ENCODE peak calls at places on chromosome 13, in seven cellular contexts. One of them, this sample, is unnamed.

GRCh38 chr13:42258747-42259146 is 13.2 kb upstream of the AKAP11 start:
- DNase-seq in right lobe of liver: no peak
- DNase-seq in esophagus squamous epithelium: no peak
- DNase-seq in ascending aorta: no peak
- DNase-seq in cardiac muscle cell: no peak
- DNase-seq in neural progenitor cell: no peak
- DNase-seq in GM23338: peak
- DNase-seq in this sample: peak

GRCh38 chr13:43573787-43574562 is 212.8 kb downstream of the ENOX1 start:
- DNase-seq in neural progenitor cell: no peak
- DNase-seq in ascending aorta: no peak
- DNase-seq in cardiac muscle cell: peak
- DNase-seq in GM23338: no peak
- DNase-seq in esophagus squamous epithelium: no peak
- DNase-seq in right lobe of liver: no peak
- DNase-seq in this sample: no peak

GRCh38 chr13:42153371-42153770 is 104.9 kb downstream of the DGKH start:
- DNase-seq in right lobe of liver: no peak
- DNase-seq in GM23338: no peak
- DNase-seq in ascending aorta: no peak
- DNase-seq in cardiac muscle cell: no peak
- DNase-seq in esophagus squamous epithelium: no peak
- DNase-seq in neural progenitor cell: no peak
- DNase-seq in this sample: no peak

GRCh38 chr13:112840472-112841302 is 128.3 kb upstream of the MCF2L start:
- DNase-seq in esophagus squamous epithelium: no peak
- DNase-seq in ascending aorta: no peak
- DNase-seq in right lobe of liver: no peak
- DNase-seq in GM23338: no peak
- DNase-seq in cardiac muscle cell: no peak
- DNase-seq in neural progenitor cell: no peak
- DNase-seq in this sample: no peak

GRCh38 chr13:105452895-105453294 is 1082.6 kb downstream of the EFNB2 start:
- DNase-seq in ascending aorta: no peak
- DNase-seq in neural progenitor cell: no peak
- DNase-seq in cardiac muscle cell: no peak
- DNase-seq in esophagus squamous epithelium: no peak
- DNase-seq in right lobe of liver: no peak
- DNase-seq in GM23338: no peak
- DNase-seq in this sample: no peak

GRCh38 chr13:48902421-48902820 is 73.3 kb upstream of the FNDC3A start:
- DNase-seq in right lobe of liver: peak
- DNase-seq in ascending aorta: no peak
- DNase-seq in GM23338: peak
- DNase-seq in esophagus squamous epithelium: no peak
- DNase-seq in cardiac muscle cell: peak
- DNase-seq in neural progenitor cell: peak
- DNase-seq in this sample: no peak

GRCh38 chr13:103540394-103540793 is 474.2 kb upstream of the SLC10A2 start:
- DNase-seq in ascending aorta: no peak
- DNase-seq in right lobe of liver: no peak
- DNase-seq in GM23338: no peak
- DNase-seq in cardiac muscle cell: no peak
- DNase-seq in neural progenitor cell: no peak
- DNase-seq in esophagus squamous epithelium: no peak
- DNase-seq in this sample: no peak

GRCh38 chr13:75656590-75656989 is 20.5 kb downstream of the LMO7 start:
- DNase-seq in GM23338: no peak
- DNase-seq in right lobe of liver: no peak
- DNase-seq in esophagus squamous epithelium: no peak
- DNase-seq in ascending aorta: no peak
- DNase-seq in cardiac muscle cell: peak
- DNase-seq in neural progenitor cell: no peak
- DNase-seq in this sample: no peak

GRCh38 chr13:44103721-44104490 is 224.2 kb downstream of the LACC1 start:
- DNase-seq in esophagus squamous epithelium: no peak
- DNase-seq in neural progenitor cell: no peak
- DNase-seq in GM23338: no peak
- DNase-seq in ascending aorta: no peak
- DNase-seq in cardiac muscle cell: no peak
- DNase-seq in right lobe of liver: no peak
- DNase-seq in this sample: no peak

GRCh38 chr13:74230984-74231443 is 96.8 kb upstream of the KLF12 start:
- DNase-seq in cardiac muscle cell: no peak
- DNase-seq in ascending aorta: no peak
- DNase-seq in right lobe of liver: no peak
- DNase-seq in neural progenitor cell: no peak
- DNase-seq in GM23338: no peak
- DNase-seq in esophagus squamous epithelium: no peak
- DNase-seq in this sample: no peak

GRCh38 chr13:34086281-34086680 is 268.3 kb downstream of the RFC3 start:
- DNase-seq in GM23338: no peak
- DNase-seq in right lobe of liver: no peak
- DNase-seq in neural progenitor cell: no peak
- DNase-seq in esophagus squamous epithelium: no peak
- DNase-seq in cardiac muscle cell: no peak
- DNase-seq in ascending aorta: no peak
- DNase-seq in this sample: no peak

GRCh38 chr13:29105779-29106178 is 285.6 kb downstream of the MTUS2 start:
- DNase-seq in right lobe of liver: no peak
- DNase-seq in neural progenitor cell: peak
- DNase-seq in cardiac muscle cell: no peak
- DNase-seq in esophagus squamous epithelium: no peak
- DNase-seq in ascending aorta: no peak
- DNase-seq in GM23338: peak
- DNase-seq in this sample: peak
- TF ChIP-seq CTCF in right lobe of liver: no peak
- TF ChIP-seq CTCF in neural progenitor cell: peak
- TF ChIP-seq CTCF in cardiac muscle cell: no peak
- TF ChIP-seq CTCF in esophagus squamous epithelium: no peak
- TF ChIP-seq CTCF in ascending aorta: peak
- TF ChIP-seq CTCF in GM23338: peak
- TF ChIP-seq CTCF in this sample: peak

DNA sequence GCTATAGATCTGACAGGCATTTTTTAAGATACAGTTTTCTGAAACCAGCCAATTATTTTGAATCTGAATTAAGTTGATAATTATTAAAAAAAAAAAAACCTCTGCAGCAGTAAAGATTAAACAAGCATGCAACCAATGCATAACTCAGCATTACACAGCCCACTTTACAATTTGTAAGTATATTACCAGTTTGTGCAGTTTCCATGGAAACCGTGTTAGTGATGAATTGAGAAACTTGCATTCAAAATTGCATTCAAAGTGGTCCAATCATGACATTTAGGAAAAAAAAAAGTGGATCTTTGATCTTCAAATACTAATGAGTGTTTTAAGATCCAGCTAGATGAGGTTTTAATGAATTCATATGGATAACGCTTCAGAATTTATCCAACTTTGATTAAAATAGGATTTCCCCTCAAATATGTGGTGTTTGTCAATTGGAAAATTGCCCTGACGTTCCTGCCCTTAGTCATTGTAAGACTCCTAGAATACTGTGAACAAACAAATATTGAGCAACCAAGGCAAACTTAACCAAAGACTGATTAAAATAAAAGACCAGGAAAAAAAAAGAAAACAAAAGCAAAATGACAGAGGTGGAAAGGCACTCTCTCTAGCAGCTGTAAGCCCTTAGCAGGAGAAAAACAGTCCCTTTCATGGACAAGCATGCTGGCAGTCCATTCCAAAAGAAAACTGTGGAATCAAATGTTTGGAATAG is 314.9 kb upstream of the MAB21L1 start:
- DNase-seq in neural progenitor cell: no peak
- DNase-seq in GM23338: no peak
- DNase-seq in esophagus squamous epithelium: no peak
- DNase-seq in ascending aorta: no peak
- DNase-seq in cardiac muscle cell: peak
- DNase-seq in right lobe of liver: no peak
- DNase-seq in this sample: no peak
- H3K4me3 ChIP-seq in neural progenitor cell: no peak
- H3K4me3 ChIP-seq in GM23338: no peak
- H3K4me3 ChIP-seq in esophagus squamous epithelium: no peak
- H3K4me3 ChIP-seq in ascending aorta: no peak
- H3K4me3 ChIP-seq in cardiac muscle cell: no peak
- H3K4me3 ChIP-seq in right lobe of liver: no peak
- H3K4me3 ChIP-seq in this sample: no peak

DNA sequence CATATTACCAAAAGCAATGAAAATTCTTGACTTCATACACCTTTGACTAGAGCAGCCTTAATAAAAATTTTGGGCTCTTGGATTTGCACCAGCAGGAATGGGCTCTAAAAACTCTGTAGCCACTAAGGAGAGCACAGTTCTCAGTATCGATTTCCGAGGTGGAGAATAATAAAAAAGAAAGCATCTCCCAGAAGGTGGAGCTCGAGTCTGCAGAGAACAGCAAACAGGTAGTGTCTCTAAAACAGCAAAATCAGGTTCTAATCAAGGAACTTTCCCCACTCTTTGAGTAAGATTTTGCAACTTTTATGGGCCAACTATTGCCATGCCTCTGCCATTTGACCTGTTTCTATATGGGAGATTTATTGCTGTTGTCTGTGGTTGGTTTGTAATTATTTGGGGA is 258.7 kb upstream of the GPC6 start:
- DNase-seq in neural progenitor cell: peak
- DNase-seq in right lobe of liver: no peak
- DNase-seq in esophagus squamous epithelium: no peak
- DNase-seq in cardiac muscle cell: peak
- DNase-seq in ascending aorta: no peak
- DNase-seq in GM23338: peak
- DNase-seq in this sample: no peak
- TF ChIP-seq CTCF in neural progenitor cell: peak
- TF ChIP-seq CTCF in right lobe of liver: peak
- TF ChIP-seq CTCF in esophagus squamous epithelium: no peak
- TF ChIP-seq CTCF in cardiac muscle cell: no peak
- TF ChIP-seq CTCF in ascending aorta: no peak
- TF ChIP-seq CTCF in GM23338: peak
- TF ChIP-seq CTCF in this sample: peak

GRCh38 chr13:50124536-50125305 is 109.5 kb downstream of the KCNRG start:
- DNase-seq in right lobe of liver: peak
- DNase-seq in esophagus squamous epithelium: no peak
- DNase-seq in ascending aorta: peak
- DNase-seq in neural progenitor cell: peak
- DNase-seq in GM23338: peak
- DNase-seq in cardiac muscle cell: peak
- DNase-seq in this sample: peak

GRCh38 chr13:50123515-50123861 is 108.2 kb downstream of the KCNRG start:
- DNase-seq in cardiac muscle cell: no peak
- DNase-seq in GM23338: no peak
- DNase-seq in esophagus squamous epithelium: no peak
- DNase-seq in right lobe of liver: no peak
- DNase-seq in neural progenitor cell: no peak
- DNase-seq in ascending aorta: no peak
- DNase-seq in this sample: no peak

GRCh38 chr13:50122465-50122864 is 107.2 kb downstream of the KCNRG start:
- DNase-seq in cardiac muscle cell: no peak
- DNase-seq in right lobe of liver: no peak
- DNase-seq in neural progenitor cell: peak
- DNase-seq in GM23338: peak
- DNase-seq in esophagus squamous epithelium: no peak
- DNase-seq in ascending aorta: no peak
- DNase-seq in this sample: no peak

GRCh38 chr13:50123862-50124535 is 108.8 kb downstream of the KCNRG start:
- DNase-seq in cardiac muscle cell: peak
- DNase-seq in GM23338: peak
- DNase-seq in ascending aorta: peak
- DNase-seq in esophagus squamous epithelium: peak
- DNase-seq in neural progenitor cell: peak
- DNase-seq in right lobe of liver: no peak
- DNase-seq in this sample: no peak

GRCh38 chr13:50123002-50123401 is 107.8 kb downstream of the KCNRG start:
- DNase-seq in esophagus squamous epithelium: no peak
- DNase-seq in neural progenitor cell: no peak
- DNase-seq in GM23338: no peak
- DNase-seq in right lobe of liver: peak
- DNase-seq in cardiac muscle cell: no peak
- DNase-seq in ascending aorta: no peak
- DNase-seq in this sample: no peak
- H3K4me3 ChIP-seq in esophagus squamous epithelium: peak
- H3K4me3 ChIP-seq in neural progenitor cell: peak
- H3K4me3 ChIP-seq in GM23338: peak
- H3K4me3 ChIP-seq in right lobe of liver: no peak
- H3K4me3 ChIP-seq in cardiac muscle cell: peak
- H3K4me3 ChIP-seq in ascending aorta: peak
- H3K4me3 ChIP-seq in this sample: no peak

GRCh38 chr13:27772651-27773425 is 19.4 kb upstream of the GSX1 start:
- DNase-seq in ascending aorta: no peak
- DNase-seq in GM23338: no peak
- DNase-seq in cardiac muscle cell: no peak
- DNase-seq in neural progenitor cell: no peak
- DNase-seq in esophagus squamous epithelium: no peak
- DNase-seq in right lobe of liver: no peak
- DNase-seq in this sample: no peak

GRCh38 chr13:27774169-27774568 is 18.1 kb upstream of the GSX1 start:
- DNase-seq in cardiac muscle cell: no peak
- DNase-seq in neural progenitor cell: no peak
- DNase-seq in esophagus squamous epithelium: no peak
- DNase-seq in GM23338: no peak
- DNase-seq in right lobe of liver: no peak
- DNase-seq in ascending aorta: no peak
- DNase-seq in this sample: no peak

GRCh38 chr13:27775943-27776342 is 16.3 kb upstream of the GSX1 start:
- DNase-seq in ascending aorta: no peak
- DNase-seq in GM23338: peak
- DNase-seq in cardiac muscle cell: no peak
- DNase-seq in neural progenitor cell: peak
- DNase-seq in esophagus squamous epithelium: no peak
- DNase-seq in right lobe of liver: no peak
- DNase-seq in this sample: no peak

GRCh38 chr13:27774651-27775050 is 17.6 kb upstream of the GSX1 start:
- DNase-seq in cardiac muscle cell: no peak
- DNase-seq in right lobe of liver: no peak
- DNase-seq in ascending aorta: no peak
- DNase-seq in neural progenitor cell: no peak
- DNase-seq in GM23338: no peak
- DNase-seq in esophagus squamous epithelium: no peak
- DNase-seq in this sample: no peak

GRCh38 chr13:27770809-27771208 is 21.5 kb upstream of the GSX1 start:
- DNase-seq in neural progenitor cell: peak
- DNase-seq in cardiac muscle cell: peak
- DNase-seq in esophagus squamous epithelium: no peak
- DNase-seq in GM23338: peak
- DNase-seq in ascending aorta: no peak
- DNase-seq in right lobe of liver: no peak
- DNase-seq in this sample: no peak
- TF ChIP-seq CTCF in neural progenitor cell: peak
- TF ChIP-seq CTCF in cardiac muscle cell: peak
- TF ChIP-seq CTCF in esophagus squamous epithelium: peak
- TF ChIP-seq CTCF in GM23338: peak
- TF ChIP-seq CTCF in ascending aorta: no peak
- TF ChIP-seq CTCF in right lobe of liver: peak
- TF ChIP-seq CTCF in this sample: peak

DNA sequence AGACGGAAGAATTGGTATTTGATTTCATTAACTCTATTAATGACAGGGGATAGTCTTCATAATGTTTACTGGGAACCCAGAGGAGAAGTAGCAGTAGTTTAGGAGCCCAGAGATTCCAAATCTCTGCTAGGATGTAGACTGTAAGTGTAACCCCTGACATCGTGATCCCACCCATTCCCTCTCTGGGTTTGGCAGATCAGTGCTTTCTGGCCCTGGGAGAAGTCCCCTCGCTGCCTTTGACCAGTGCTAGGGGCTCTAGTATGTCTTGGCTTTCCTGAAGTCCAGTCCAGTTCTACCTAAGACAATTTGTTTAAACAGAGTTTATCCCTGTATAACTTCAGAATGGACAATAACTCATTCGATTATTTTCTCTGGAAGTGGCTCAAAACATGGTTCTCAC is 11.6 kb downstream of the KLF5 start:
- DNase-seq in right lobe of liver: no peak
- DNase-seq in GM23338: no peak
- DNase-seq in esophagus squamous epithelium: no peak
- DNase-seq in ascending aorta: no peak
- DNase-seq in neural progenitor cell: no peak
- DNase-seq in cardiac muscle cell: no peak
- DNase-seq in this sample: no peak
- H3K4me3 ChIP-seq in right lobe of liver: no peak
- H3K4me3 ChIP-seq in GM23338: no peak
- H3K4me3 ChIP-seq in esophagus squamous epithelium: no peak
- H3K4me3 ChIP-seq in ascending aorta: no peak
- H3K4me3 ChIP-seq in neural progenitor cell: no peak
- H3K4me3 ChIP-seq in cardiac muscle cell: no peak
- H3K4me3 ChIP-seq in this sample: no peak

This sample was measured in BE2C.